ENCODE peak calls at places on chromosomes 11 and 22, in six cellular contexts. Q is Peyer's patch, X is cardiac fibroblast, T is T-cell, U is dermis blood vessel endothelial cell, M is fibroblast of the aortic adventitia. S is an unnamed sample.
A peak's percentile ranks its signal among the peaks of the same experiment; 100 is the strongest.

GRCh38 chr11:41868606-41869005 is 409.2 kb upstream of the LRRC4C start:
- DNase-seq in Q (no peak), X (no peak), T (no peak), U (no peak), M (no peak), S (no peak)

GRCh38 chr11:32088117-32088941 is 2.5 kb upstream of the RCN1 start:
- DNase-seq in Q (no peak), X (peak; percentile 96), T (no peak), U (peak; percentile 89), M (peak; percentile 98), S (peak; percentile 73)

GRCh38 chr11:12827929-12828812 is 153.9 kb downstream of the TEAD1 start:
- DNase-seq in Q (peak; percentile 58), X (peak; percentile 87), T (no peak), U (peak; percentile 82), M (peak; percentile 85), S (peak; percentile 56)

GRCh38 chr11:122215244-122215992 is 99.4 kb upstream of the BLID start:
- DNase-seq in Q (peak; percentile 59), X (peak; percentile 99), T (no peak), U (peak; percentile 80), M (peak; percentile 100), S (peak; percentile 64)

GRCh38 chr11:74707602-74708510 is 23.4 kb downstream of the CHRDL2 start:
- DNase-seq in Q (no peak), X (no peak), T (no peak), U (no peak), M (no peak), S (no peak)

GRCh38 chr11:92828576-92828975 is 140.9 kb upstream of the MTNR1B start:
- DNase-seq in Q (no peak), X (no peak), T (no peak), U (no peak), M (no peak), S (no peak)

GRCh38 chr11:22510741-22511140 is 114.9 kb downstream of the FANCF start:
- DNase-seq in Q (no peak), X (peak; percentile 3), T (no peak), U (no peak), M (peak; percentile 30), S (no peak)

GRCh38 chr11:65298131-65298535 is 16.5 kb upstream of the CDC42EP2 start:
- DNase-seq in Q (peak; percentile 69), X (peak; percentile 92), T (no peak), U (no peak), M (peak; percentile 78), S (peak; percentile 41)

GRCh38 chr11:102581091-102581490 is 44.0 kb downstream of the MMP20 start:
- DNase-seq in Q (no peak), X (no peak), T (no peak), U (no peak), M (no peak), S (no peak)

GRCh38 chr11:118175600-118176399 is 639 bp downstream of the SCN2B start:
- DNase-seq in Q (no peak), X (no peak), T (no peak), U (no peak), M (no peak), S (no peak)

GRCh38 chr11:112613051-112613972 is 347.9 kb upstream of the NCAM1 start:
- DNase-seq in Q (peak; percentile 54), X (peak; percentile 62), T (no peak), U (peak; percentile 68), M (peak; percentile 80), S (no peak)

GRCh38 chr11:134516529-134516928 is 104.5 kb upstream of the B3GAT1 start:
- DNase-seq in Q (peak; percentile 34), X (no peak), T (no peak), U (no peak), M (no peak), S (no peak)

GRCh38 chr22:33049125-33049729 is 9.0 kb downstream of the SYN3 start:
- DNase-seq in Q (peak; percentile 84), X (peak; percentile 85), T (peak; percentile 24), U (peak; percentile 77), M (peak; percentile 80), S (peak; percentile 80)

GRCh38 chr11:128757235-128757711 is 63.4 kb downstream of the FLI1 start:
- DNase-seq in Q (peak; percentile 86), X (peak; percentile 61), T (peak; percentile 66), U (peak; percentile 85), M (no peak), S (no peak)

GRCh38 chr11:40125054-40125453 is 1334.4 kb downstream of the LRRC4C start:
- DNase-seq in Q (no peak), X (no peak), T (no peak), U (no peak), M (no peak), S (no peak)

GRCh38 chr11:118604566-118604965 is 2.8 kb upstream of the PHLDB1 start:
- DNase-seq in Q (no peak), X (no peak), T (no peak), U (no peak), M (peak; percentile 23), S (peak; percentile 4)

GRCh38 chr11:74157169-74157568 is 13.6 kb downstream of the C2CD3 start:
- DNase-seq in Q (no peak), X (no peak), T (no peak), U (no peak), M (peak; percentile 22), S (no peak)

GRCh38 chr22:38940985-38941384 is 16.4 kb upstream of the APOBEC3A start:
- DNase-seq in Q (no peak), X (no peak), T (no peak), U (no peak), M (no peak), S (no peak)

GRCh38 chr11:100687630-100688395 is 725 bp downstream of the ARHGAP42 start:
- DNase-seq in Q (peak; percentile 79), X (peak; percentile 86), T (peak; percentile 1), U (peak; percentile 88), M (peak; percentile 86), S (peak; percentile 48)

GRCh38 chr11:33419956-33420355 is 162.8 kb downstream of the HIPK3 start:
- DNase-seq in Q (no peak), X (no peak), T (no peak), U (no peak), M (no peak), S (no peak)

GRCh38 chr11:82085493-82085892 is 648.2 kb downstream of the FAM181B start:
- DNase-seq in Q (no peak), X (no peak), T (no peak), U (no peak), M (no peak), S (no peak)

GRCh38 chr11:64247729-64248531 is 1.2 kb upstream of the PPP1R14B start:
- DNase-seq in Q (no peak), X (no peak), T (no peak), U (no peak), M (no peak), S (no peak)

GRCh38 chr11:120316880-120317688 is 8.0 kb upstream of the TLCD5 start:
- DNase-seq in Q (peak; percentile 71), X (peak; percentile 78), T (no peak), U (no peak), M (peak; percentile 87), S (peak; percentile 91)

GRCh38 chr11:63961608-63962412 is 12.6 kb upstream of the COX8A start:
- DNase-seq in Q (no peak), X (peak; percentile 36), T (peak; percentile 20), U (no peak), M (peak; percentile 27), S (peak; percentile 30)

GRCh38 chr11:77705195-77705876 is 67.7 kb upstream of the CLNS1A start:
- DNase-seq in Q (no peak), X (peak; percentile 19), T (no peak), U (peak; percentile 7), M (peak; percentile 22), S (no peak)

GRCh38 chr11:128151338-128151737 is 436.0 kb downstream of the ETS1 start:
- DNase-seq in Q (no peak), X (no peak), T (no peak), U (no peak), M (no peak), S (no peak)

GRCh38 chr22:19430890-19431541 is 517 bp downstream of the HIRA start:
- DNase-seq in Q (peak; percentile 81), X (peak; percentile 26), T (no peak), U (peak; percentile 52), M (peak; percentile 36), S (peak; percentile 65)

GRCh38 chr11:124799384-124800225 is 601 bp downstream of the MSANTD2 start:
- DNase-seq in Q (peak; percentile 57), X (peak; percentile 28), T (peak; percentile 27), U (peak; percentile 49), M (no peak), S (peak; percentile 28)

GRCh38 chr11:15750535-15751297 is 605.6 kb downstream of the SOX6 start:
- DNase-seq in Q (no peak), X (no peak), T (no peak), U (no peak), M (no peak), S (no peak)